ENCODE peak calls at places on chromosomes 13 and 19, in ten cellular contexts. B is tibial artery; D is stimulated activated CD8-positive, alpha-beta memory T cell treated with anti-CD3 and anti-CD28 coated beads, Interleukin-4, amount 100 ng/mL, for 1 hour; M is HEK293T; Y is SJCRH30; T is AG09319; R is stimulated activated CD4-positive, alpha-beta T cell treated with anti-CD3 and anti-CD28 coated beads, Interleukin-1b, Interleukin-23, amount 100 ng/mL, for 24 hours; E is type B pancreatic cell; Q is SW 1271; X is NCI-H1417. F is an unnamed sample.

GRCh38 chr19:29516821-29517395 is 8.9 kb upstream of the VSTM2B start:
- DNase-seq in B (no peak), D (no peak), M (no peak), Y (no peak), T (no peak), R (no peak), E (no peak), Q (no peak), X (no peak), F (no peak)

GRCh38 chr13:44685641-44686040 is 109.5 kb upstream of the TSC22D1 start:
- DNase-seq in B (no peak), D (no peak), M (no peak), Y (no peak), T (no peak), R (no peak), E (no peak), Q (no peak), X (no peak), F (no peak)

GRCh38 chr13:84431646-84432045 is 549.4 kb upstream of the SLITRK1 start:
- DNase-seq in B (no peak), D (no peak), M (no peak), Y (no peak), T (no peak), R (no peak), E (no peak), Q (no peak), X (no peak), F (peak)

GRCh38 chr13:44653261-44653660 is 77.1 kb upstream of the TSC22D1 start:
- DNase-seq in B (no peak), D (no peak), M (no peak), Y (no peak), T (no peak), R (no peak), E (no peak), Q (no peak), X (peak), F (no peak)

GRCh38 chr13:113184568-113185440 is 23.7 kb downstream of the PCID2 start:
- DNase-seq in B (no peak), D (no peak), M (no peak), Y (no peak), T (no peak), R (no peak), E (no peak), Q (no peak), X (no peak), F (no peak)

GRCh38 chr13:26502826-26503225 is 54.7 kb upstream of the WASF3 start:
- DNase-seq in B (peak), D (no peak), M (peak), Y (no peak), T (no peak), R (no peak), E (no peak), Q (no peak), X (no peak), F (no peak)

GRCh38 chr19:32570081-32570785 is 10.8 kb upstream of the PDCD5 start:
- DNase-seq in B (peak), D (peak), M (peak), Y (peak), T (peak), R (no peak), E (peak), Q (no peak), X (peak), F (peak)

GRCh38 chr19:50580970-50581636 is 12.9 kb upstream of the LRRC4B start:
- DNase-seq in B (no peak), D (no peak), M (no peak), Y (no peak), T (no peak), R (no peak), E (no peak), Q (no peak), X (no peak), F (no peak)

GRCh38 chr13:109140777-109141354 is 511.5 kb downstream of the MYO16 start:
- DNase-seq in B (no peak), D (no peak), M (no peak), Y (no peak), T (no peak), R (no peak), E (no peak), Q (no peak), X (no peak), F (no peak)

GRCh38 chr19:18611327-18612050 is 1.2 kb upstream of the TMEM59L start:
- DNase-seq in B (no peak), D (no peak), M (no peak), Y (no peak), T (no peak), R (no peak), E (no peak), Q (no peak), X (peak), F (no peak)

GRCh38 chr13:88303605-88304004 is 632.4 kb downstream of the SLITRK5 start:
- DNase-seq in B (no peak), D (no peak), M (no peak), Y (no peak), T (no peak), R (no peak), E (no peak), Q (no peak), X (no peak), F (no peak)

GRCh38 chr19:27955484-27955883 is 1257.5 kb downstream of the UQCRFS1 start:
- DNase-seq in B (no peak), D (no peak), M (no peak), Y (no peak), T (no peak), R (no peak), E (no peak), Q (no peak), X (no peak), F (no peak)

GRCh38 chr19:8423821-8424223 is 10.7 kb downstream of the MARCHF2 start:
- DNase-seq in B (peak), D (no peak), M (peak), Y (peak), T (peak), R (no peak), E (no peak), Q (peak), X (no peak), F (peak)

GRCh38 chr13:91123456-91124127 is 223.9 kb upstream of the MIR17HG start:
- DNase-seq in B (no peak), D (no peak), M (no peak), Y (no peak), T (no peak), R (no peak), E (no peak), Q (no peak), X (no peak), F (no peak)

GRCh38 chr13:99993660-99994455 is 12.3 kb downstream of the ZIC2 start:
- DNase-seq in B (no peak), D (no peak), M (no peak), Y (no peak), T (no peak), R (no peak), E (no peak), Q (no peak), X (peak), F (no peak)

GRCh38 chr13:33542309-33543088 is 256.9 kb upstream of the STARD13 start:
- DNase-seq in B (peak), D (peak), M (peak), Y (peak), T (peak), R (peak), E (peak), Q (peak), X (peak), F (peak)

GRCh38 chr13:59374720-59375119 is 789.0 kb downstream of the DIAPH3 start:
- DNase-seq in B (no peak), D (no peak), M (no peak), Y (no peak), T (no peak), R (no peak), E (no peak), Q (no peak), X (no peak), F (no peak)

F was measured in AG04449.